ENCODE peak calls at places on chromosomes 3 and 15, in nine cellular contexts. G is ovary; R is prostate gland; O is breast epithelium; E is GM23248; X is stomach; A is sigmoid colon; B is heart right ventricle; K is CD8-positive, alpha-beta T cell. N is an unnamed sample. For H3K4me1, the result is how much of the 10 kb centered on the place peaks cover.

GRCh38 chr15:74531144-74531811 is 9.7 kb upstream of the ARID3B start:
- DNase-seq in O (no peak), R (no peak), E (peak), B (no peak), A (no peak), X (no peak), G (no peak), K (no peak), N (peak)

GRCh38 chr3:43523454-43524053 is 98.3 kb downstream of the ANO10 start:
- DNase-seq in X (no peak), G (no peak), O (no peak), B (no peak), K (no peak), R (no peak), A (no peak), E (peak), N (no peak)

GRCh38 chr3:127800508-127800907 is 21.8 kb downstream of the MGLL start:
- DNase-seq in G (no peak), K (no peak), E (peak), A (no peak), R (no peak), O (no peak), B (no peak), X (no peak), N (no peak)

GRCh38 chr3:136734382-136735070 is 17.7 kb downstream of the STAG1 start:
- DNase-seq in O (no peak), G (no peak), X (no peak), K (no peak), R (no peak), E (no peak), A (no peak), B (no peak), N (peak)

GRCh38 chr15:56385908-56386307 is 20.7 kb downstream of the TEX9 start:
- DNase-seq in G (no peak), A (no peak), K (no peak), R (no peak), O (no peak), E (no peak), X (no peak), B (no peak), N (no peak)

GRCh38 chr3:146625117-146625775 is 20.1 kb upstream of the PLSCR5 start:
- DNase-seq in A (no peak), X (no peak), E (peak), R (no peak), G (no peak), B (no peak), K (no peak), O (no peak), N (no peak)

GRCh38 chr15:48191574-48192225 is at the start of gene CTXN2:
- DNase-seq in E (no peak), G (no peak), K (no peak), R (no peak), B (no peak), A (no peak), O (no peak), X (no peak), N (peak)

GRCh38 chr3:141063831-141064230 is 12.7 kb downstream of the SPSB4 start:
- DNase-seq in O (no peak), G (no peak), X (no peak), A (peak), B (no peak), K (no peak), E (no peak), R (no peak), N (no peak)

GRCh38 chr3:186315581-186316354 is 46.3 kb downstream of the DGKG start:
- DNase-seq in E (peak), O (no peak), K (no peak), A (no peak), X (no peak), R (no peak), G (no peak), B (no peak), N (no peak)

GRCh38 chr3:14773281-14773680 is 45.5 kb upstream of the FGD5 start:
- DNase-seq in O (no peak), X (no peak), B (no peak), E (no peak), K (no peak), G (no peak), A (no peak), R (no peak), N (peak)
- H3K4me1 ChIP-seq in O (under half), X (under half), B (under half), E (under half), K (under half), G (under half), A (under half), R (under half), N (under half)

DNA sequence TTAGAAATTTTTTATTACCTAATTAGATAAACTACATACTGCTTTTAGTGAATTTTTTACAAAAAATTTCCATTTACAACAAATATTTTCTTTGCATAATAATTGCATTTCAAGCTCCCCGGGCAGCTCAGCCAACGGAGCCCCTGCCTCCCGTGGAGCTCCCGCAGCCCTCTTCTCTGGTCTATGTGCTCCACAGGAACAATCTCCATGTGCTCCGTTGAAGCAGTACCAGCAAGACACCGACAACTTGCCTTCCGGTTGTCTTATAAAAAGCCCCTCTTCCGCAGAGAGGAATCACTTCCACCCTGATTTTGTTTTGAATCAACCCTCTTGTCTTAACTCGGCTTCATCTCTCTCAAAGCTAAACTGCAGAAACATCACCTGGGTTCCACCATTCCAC is 46.9 kb upstream of the CHD2 start:
- DNase-seq in R (no peak), K (no peak), G (no peak), B (no peak), A (no peak), X (no peak), O (no peak), E (no peak), N (no peak)
- H3K4me1 ChIP-seq in R (under half), K (under half), G (under half), B (under half), A (under half), X (under half), O (under half), E (under half), N (under half)

GRCh38 chr15:97521894-97522293 is 438.6 kb upstream of the ARRDC4 start:
- DNase-seq in O (no peak), G (no peak), B (peak), A (peak), R (no peak), E (no peak), K (no peak), X (no peak), N (no peak)

GRCh38 chr15:97525809-97526208 is 434.7 kb upstream of the ARRDC4 start:
- DNase-seq in X (no peak), B (no peak), R (no peak), G (no peak), K (no peak), A (no peak), O (no peak), E (no peak), N (no peak)

GRCh38 chr15:97520689-97521088 is 439.8 kb upstream of the ARRDC4 start:
- DNase-seq in O (no peak), X (no peak), R (no peak), E (no peak), K (no peak), B (no peak), G (no peak), A (no peak), N (no peak)

GRCh38 chr15:97521390-97521789 is 439.1 kb upstream of the ARRDC4 start:
- DNase-seq in R (no peak), B (no peak), G (no peak), O (no peak), A (no peak), K (no peak), E (no peak), X (no peak), N (peak)

GRCh38 chr15:97522362-97522761 is 438.1 kb upstream of the ARRDC4 start:
- DNase-seq in A (peak), K (no peak), X (no peak), E (no peak), B (no peak), O (no peak), G (no peak), R (no peak), N (no peak)
- H3K4me1 ChIP-seq in A (under half), K (under half), X (under half), E (under half), B (under half), O (under half), G (under half), R (under half), N (under half)

GRCh38 chr3:51681453-51681852 is 10.4 kb downstream of the TEX264 start:
- DNase-seq in K (peak), B (no peak), X (peak), R (no peak), E (peak), O (no peak), A (no peak), G (no peak), N (no peak)

GRCh38 chr3:51679777-51680176 is 8.7 kb downstream of the TEX264 start:
- DNase-seq in X (no peak), E (no peak), O (no peak), A (no peak), R (no peak), B (no peak), G (no peak), K (no peak), N (no peak)

GRCh38 chr3:51680196-51680595 is 9.1 kb downstream of the TEX264 start:
- DNase-seq in R (no peak), B (no peak), E (no peak), A (no peak), O (no peak), K (no peak), X (no peak), G (no peak), N (no peak)

GRCh38 chr3:51682079-51682478 is 11.0 kb downstream of the TEX264 start:
- DNase-seq in G (peak), E (peak), O (peak), X (peak), K (peak), B (no peak), A (peak), R (peak), N (peak)

DNA sequence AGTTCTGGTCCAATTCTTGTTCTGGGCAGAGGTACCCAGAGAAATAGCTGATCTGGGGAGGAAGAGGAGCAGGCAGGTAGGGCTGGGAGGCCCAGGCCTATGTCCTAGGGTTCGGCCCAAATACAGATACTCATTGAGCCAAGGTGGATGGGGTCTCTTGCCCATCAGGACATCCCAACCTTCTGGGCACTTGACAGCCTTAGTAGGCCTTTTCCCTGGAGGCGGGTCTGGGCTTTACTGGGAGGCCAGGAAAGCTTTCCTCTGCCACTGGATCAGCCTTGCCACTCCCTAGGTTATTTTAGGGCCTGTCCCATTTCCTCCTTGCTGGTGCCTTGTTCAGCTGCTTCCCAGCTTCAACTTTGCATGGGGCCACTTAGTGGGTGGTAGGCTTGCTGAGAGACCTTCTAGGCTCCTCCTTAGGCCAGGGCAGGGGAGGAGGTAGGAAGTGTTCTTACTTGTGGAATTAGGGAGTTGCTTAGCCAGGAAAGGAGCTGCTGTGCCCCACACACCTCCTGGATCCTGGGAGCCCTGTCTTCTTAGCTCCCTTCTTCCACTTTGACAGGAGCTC is 9.7 kb downstream of the TEX264 start:
- DNase-seq in O (no peak), B (no peak), A (no peak), R (no peak), G (no peak), E (no peak), K (no peak), X (no peak), N (no peak)
- H3K4me1 ChIP-seq in O (under half), B (half or more), A (under half), R (under half), G (under half), E (under half), K (half or more), X (half or more), N (under half)

GRCh38 chr15:31360158-31360561 is 33.5 kb downstream of the KLF13 start:
- DNase-seq in X (no peak), K (no peak), O (no peak), G (no peak), R (no peak), E (no peak), A (no peak), B (no peak), N (no peak)

GRCh38 chr15:31359722-31360111 is 33.1 kb downstream of the KLF13 start:
- DNase-seq in O (no peak), K (no peak), R (no peak), A (no peak), G (no peak), B (no peak), X (no peak), E (no peak), N (no peak)

GRCh38 chr15:31362121-31362520 is 35.5 kb downstream of the KLF13 start:
- DNase-seq in A (no peak), K (no peak), B (no peak), O (no peak), G (no peak), R (no peak), X (no peak), E (no peak), N (no peak)

GRCh38 chr15:31361764-31362120 is 35.1 kb downstream of the KLF13 start:
- DNase-seq in O (no peak), K (no peak), A (no peak), B (no peak), E (no peak), R (no peak), X (no peak), G (no peak), N (peak)

DNA sequence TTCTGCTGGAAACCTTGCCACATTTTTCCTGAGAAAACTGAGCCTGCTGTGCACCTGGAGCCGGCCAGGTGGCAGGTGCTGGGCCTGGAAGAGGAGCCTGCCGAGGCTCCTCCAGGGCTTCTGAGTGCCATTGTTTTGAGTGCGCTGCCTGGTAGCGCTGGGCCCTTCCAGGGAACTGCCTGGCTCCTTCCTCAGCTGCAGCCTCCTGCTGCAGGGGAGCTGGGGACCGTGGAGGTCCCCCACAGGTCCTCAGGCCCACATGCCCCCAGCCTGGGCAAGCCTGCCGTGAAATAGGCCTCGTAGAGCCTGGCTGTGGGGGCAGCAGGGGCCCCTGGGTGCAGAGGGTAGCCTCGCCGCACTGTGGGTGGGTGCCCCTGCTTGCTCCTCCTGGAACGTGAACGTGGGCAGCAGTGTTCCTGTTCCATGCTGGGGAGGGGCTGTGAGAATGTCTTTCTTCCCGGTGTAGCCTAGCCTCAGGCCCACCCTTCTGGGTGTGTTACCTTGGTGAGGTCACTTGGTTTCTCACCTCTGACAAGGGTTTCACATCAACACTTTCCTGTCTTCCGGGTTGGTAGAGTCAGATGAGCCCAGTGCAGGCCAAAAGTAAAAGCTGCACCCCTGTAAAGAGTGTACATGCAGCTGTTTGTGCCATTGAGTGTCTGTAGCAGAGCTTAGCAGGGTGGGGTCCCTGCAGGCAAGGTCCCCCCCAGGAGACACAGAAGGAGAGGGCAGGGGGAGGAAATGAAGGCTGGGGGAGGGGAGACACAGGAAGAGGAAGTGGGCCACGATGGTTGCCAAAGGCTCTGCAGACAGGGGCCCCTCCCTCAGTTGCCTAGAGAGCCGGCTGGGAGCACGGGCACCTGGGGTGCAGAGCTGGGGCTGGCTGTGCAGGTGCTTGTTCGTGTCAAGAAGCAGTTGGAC is 34.5 kb downstream of the KLF13 start:
- DNase-seq in A (no peak), B (no peak), R (no peak), O (no peak), X (peak), E (no peak), G (no peak), K (peak), N (peak)
- H3K4me1 ChIP-seq in A (half or more), B (half or more), R (under half), O (under half), X (half or more), E (under half), G (under half), K (half or more), N (half or more)

DNA sequence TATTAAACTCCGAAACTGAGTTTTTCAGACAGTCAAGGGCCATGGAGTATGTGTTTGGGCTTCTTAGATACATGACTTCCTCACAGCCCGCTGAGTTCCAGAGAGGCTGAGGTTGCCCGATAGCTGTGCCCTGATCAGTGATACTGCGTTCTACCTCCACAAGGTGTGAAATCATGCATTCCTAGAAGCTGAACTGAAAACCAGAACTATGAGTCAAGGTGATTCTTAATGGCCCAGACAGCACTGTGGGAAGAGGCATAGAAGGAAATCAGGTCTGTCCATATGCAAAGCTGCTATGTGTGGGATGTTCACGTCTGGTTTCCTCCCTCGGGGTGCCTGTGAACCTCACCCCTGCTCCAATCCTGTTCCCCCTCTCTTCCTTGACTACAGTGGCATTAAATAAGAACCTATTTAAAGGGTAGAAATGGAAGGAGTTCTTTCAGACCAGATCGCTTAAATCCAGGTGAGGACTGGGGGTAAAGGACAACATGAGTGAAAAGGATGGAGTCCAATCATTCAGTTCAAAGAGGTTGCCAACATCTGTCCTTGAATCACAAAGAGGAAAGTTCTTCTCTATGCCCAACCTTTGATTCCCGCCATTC is 74.3 kb downstream of the MYO1E start:
- DNase-seq in B (no peak), G (no peak), K (no peak), O (no peak), A (no peak), R (no peak), X (no peak), E (peak), N (no peak)
- H3K4me1 ChIP-seq in B (half or more), G (under half), K (under half), O (under half), A (under half), R (under half), X (under half), E (half or more), N (under half)

DNA sequence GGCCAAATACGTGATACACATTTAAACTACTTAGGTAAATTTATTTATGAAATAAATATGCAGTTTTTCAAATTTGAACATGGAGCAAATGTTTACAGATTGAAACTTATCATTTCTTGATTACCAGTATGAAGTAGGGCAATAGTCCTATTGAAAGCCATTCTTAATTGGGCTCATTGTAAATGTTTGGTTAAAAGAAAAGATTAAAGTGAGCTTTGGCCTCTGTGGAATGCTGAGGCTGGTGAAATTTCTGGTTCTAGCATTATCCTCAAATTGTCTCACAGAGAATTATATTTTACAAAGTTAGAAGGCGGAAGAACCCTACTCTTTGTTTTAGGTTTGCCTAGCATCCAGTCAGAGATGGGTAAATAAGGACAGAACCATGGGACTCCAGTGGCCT is 73.2 kb downstream of the SAMMSON start:
- DNase-seq in B (no peak), K (no peak), O (no peak), A (no peak), R (no peak), E (no peak), G (no peak), X (no peak), N (peak)
- H3K4me1 ChIP-seq in B (under half), K (under half), O (under half), A (under half), R (under half), E (under half), G (under half), X (half or more), N (under half)

GRCh38 chr3:12192655-12193484 is 34.2 kb upstream of the TIMP4 start:
- DNase-seq in K (no peak), O (no peak), B (no peak), E (no peak), R (no peak), G (no peak), X (no peak), A (no peak), N (no peak)
- H3K4me1 ChIP-seq in K (under half), O (under half), B (under half), E (under half), R (under half), G (under half), X (under half), A (under half), N (under half)